ENCODE peak calls at places on chromosomes 4 and X, in four cellular contexts. Q, B, Z and J are unnamed samples.

GRCh38 chr4:8533274-8533865 is 46.8 kb upstream of the GPR78 start:
- DNase-seq in Q (no peak), B (no peak), Z (no peak), J (no peak)

GRCh38 chr4:24213936-24214335 is 324.1 kb upstream of the PPARGC1A start:
- DNase-seq in Q (no peak), B (no peak), Z (no peak), J (no peak)

GRCh38 chrX:111869639-111870034 is 6.3 kb upstream of the TRPC5OS start:
- DNase-seq in Q (peak), B (peak), Z (peak), J (no peak)

GRCh38 chr4:55125087-55125721 is at the start of gene KDR:
- DNase-seq in Q (no peak), B (peak), Z (no peak), J (no peak)

GRCh38 chr4:75376543-75376942 is 137.7 kb downstream of the RCHY1 start:
- DNase-seq in Q (no peak), B (no peak), Z (no peak), J (no peak)

GRCh38 chr4:74117024-74117534 is 18.1 kb upstream of the CXCL2 start:
- DNase-seq in Q (peak), B (no peak), Z (no peak), J (peak)

GRCh38 chr4:177320721-177321120 is 11.0 kb downstream of the NEIL3 start:
- DNase-seq in Q (no peak), B (no peak), Z (no peak), J (no peak)

GRCh38 chr4:26267087-26267486 is 53.7 kb upstream of the RBPJ start:
- DNase-seq in Q (no peak), B (no peak), Z (no peak), J (no peak)

GRCh38 chr4:14742054-14742453 is 260.2 kb upstream of the CPEB2 start:
- DNase-seq in Q (no peak), B (no peak), Z (no peak), J (no peak)

GRCh38 chrX:41596586-41596985 is 92.2 kb upstream of the GPR34 start:
- DNase-seq in Q (no peak), B (no peak), Z (no peak), J (no peak)

GRCh38 chr4:113522433-113522832 is 239.1 kb downstream of the CAMK2D start:
- DNase-seq in Q (no peak), B (no peak), Z (no peak), J (no peak)

GRCh38 chr4:173486714-173487392 is 43.2 kb downstream of the HAND2 start:
- DNase-seq in Q (no peak), B (no peak), Z (no peak), J (no peak)

GRCh38 chrX:12899506-12899905 is 6.9 kb upstream of the TLR8 start:
- DNase-seq in Q (no peak), B (no peak), Z (no peak), J (no peak)

GRCh38 chrX:153667281-153667831 is 6.3 kb downstream of the PNCK start:
- DNase-seq in Q (no peak), B (no peak), Z (no peak), J (no peak)

GRCh38 chrX:104136241-104137019 is 20.4 kb downstream of the SLC25A53 start:
- DNase-seq in Q (peak), B (peak), Z (no peak), J (peak)

GRCh38 chrX:69507500-69507789 is 3.3 kb downstream of the NALF2 start:
- DNase-seq in Q (no peak), B (no peak), Z (no peak), J (no peak)

GRCh38 chr4:150385606-150386005 is 196.3 kb upstream of the MAB21L2 start:
- DNase-seq in Q (no peak), B (no peak), Z (no peak), J (no peak)

GRCh38 chr4:129446074-129446473 is 350.1 kb downstream of the C4orf33 start:
- DNase-seq in Q (no peak), B (no peak), Z (peak), J (no peak)

GRCh38 chr4:168524006-168524405 is 27.2 kb downstream of the PALLD start:
- DNase-seq in Q (no peak), B (no peak), Z (no peak), J (no peak)

GRCh38 chrX:107738272-107738671 is 37.3 kb downstream of the TSC22D3 start:
- DNase-seq in Q (no peak), B (no peak), Z (no peak), J (no peak)

GRCh38 chrX:25275159-25275558 is 259.4 kb upstream of the ARX start:
- DNase-seq in Q (no peak), B (no peak), Z (no peak), J (no peak)

GRCh38 chrX:21745756-21746155 is 12.2 kb downstream of the SMPX start:
- DNase-seq in Q (peak), B (peak), Z (no peak), J (no peak)

DNA sequence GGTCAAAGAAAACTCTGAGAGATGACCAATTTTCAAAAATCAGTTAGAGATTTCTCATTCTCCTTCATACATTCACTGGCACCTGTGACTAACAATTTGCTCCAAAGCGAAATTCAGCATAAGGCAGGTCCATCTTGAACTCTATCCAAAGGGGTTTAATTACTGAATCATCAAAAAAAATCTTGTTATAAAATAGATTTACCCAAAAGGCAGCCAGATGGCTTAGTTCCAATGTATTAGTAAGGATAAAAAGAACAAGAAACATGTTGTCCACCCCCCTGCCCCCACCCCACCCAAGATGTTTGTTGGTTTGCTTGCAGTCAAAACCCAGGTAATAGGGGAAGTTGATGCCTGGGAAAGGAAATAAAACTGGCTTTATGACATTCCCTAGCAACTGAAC is 200.3 kb downstream of the ANTXR2 start:
- DNase-seq in Q (no peak), B (no peak), Z (no peak), J (no peak)
- TF ChIP-seq KDM1A in Q (no peak), B (no peak), Z (no peak), J (no peak)

DNA sequence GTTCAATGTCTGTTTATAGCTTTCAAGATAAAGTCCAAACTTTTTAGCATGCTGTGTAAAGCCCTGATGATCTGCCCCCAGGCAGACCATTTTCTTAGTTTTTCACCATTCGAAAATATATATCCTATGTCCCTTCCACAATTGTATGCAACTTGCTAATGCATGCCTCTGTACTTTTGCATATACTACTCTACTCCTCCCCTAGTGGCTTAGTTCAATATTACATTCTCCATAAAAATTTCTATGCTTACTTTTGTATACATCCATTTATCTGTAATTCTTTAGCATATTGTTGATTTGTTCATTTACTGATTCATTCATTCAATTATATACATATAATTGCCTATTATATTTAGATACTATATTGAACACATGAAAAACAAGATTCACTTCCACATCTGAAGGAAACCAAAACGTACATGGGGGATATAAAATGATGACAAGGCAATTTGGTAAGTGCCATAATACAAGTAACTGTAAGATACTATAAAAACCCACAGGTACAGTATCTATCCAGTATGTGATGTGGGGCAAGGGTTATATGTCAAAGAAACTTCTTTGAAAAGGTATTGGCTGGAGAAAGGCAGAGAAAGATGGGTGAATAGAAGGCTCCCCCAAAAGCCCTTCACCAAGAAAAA is 902.5 kb downstream of the FAM133A start:
- DNase-seq in Q (no peak), B (no peak), Z (no peak), J (no peak)
- TF ChIP-seq JUN in Q (no peak), B (no peak), Z (no peak), J (no peak)

GRCh38 chrX:145821898-145822567 is 4.4 kb downstream of the SLITRK2 start:
- DNase-seq in Q (no peak), B (no peak), Z (no peak), J (no peak)
- TF ChIP-seq KDM1A in Q (no peak), B (no peak), Z (no peak), J (no peak)

GRCh38 chrX:48960291-48960690 is 2.9 kb upstream of the OTUD5 start:
- DNase-seq in Q (no peak), B (no peak), Z (no peak), J (no peak)

GRCh38 chrX:48956728-48957414 is 536 bp downstream of the OTUD5 start:
- DNase-seq in Q (no peak), B (no peak), Z (no peak), J (no peak)

GRCh38 chrX:48957477-48957826 is at the start of gene OTUD5:
- DNase-seq in Q (peak), B (no peak), Z (no peak), J (peak)

GRCh38 chrX:48957827-48958634 is 624 bp upstream of the OTUD5 start:
- DNase-seq in Q (peak), B (peak), Z (peak), J (peak)

DNA sequence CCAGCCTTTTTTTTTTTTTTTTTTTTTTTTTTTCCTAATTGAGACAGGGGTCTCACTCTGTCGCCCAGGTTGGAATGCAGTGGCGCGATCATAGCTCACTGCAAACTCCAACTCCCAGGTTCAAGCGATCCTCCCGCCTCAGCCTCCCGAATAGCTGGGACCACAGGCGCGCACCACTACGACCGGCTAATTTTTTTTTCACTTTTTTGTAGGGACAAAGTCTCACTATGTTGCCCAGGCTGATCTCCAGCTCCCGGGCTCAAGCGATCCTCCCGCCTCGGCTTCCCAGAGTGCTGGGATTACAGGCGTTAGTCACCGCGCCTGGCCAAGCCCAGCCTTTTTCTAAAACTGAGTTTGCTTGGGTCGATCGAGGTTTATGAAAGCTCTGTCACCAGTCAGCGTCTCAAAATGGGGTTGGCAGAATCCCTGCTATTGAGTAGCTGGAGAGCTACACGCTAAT is 1.3 kb upstream of the OTUD5 start:
- DNase-seq in Q (peak), B (no peak), Z (no peak), J (peak)
- TF ChIP-seq JUN in Q (no peak), B (no peak), Z (no peak), J (no peak)

GRCh38 chrX:22944945-22945344 is 54.8 kb upstream of the DDX53 start:
- DNase-seq in Q (no peak), B (no peak), Z (no peak), J (no peak)

GRCh38 chrX:22952011-22952410 is 47.7 kb upstream of the DDX53 start:
- DNase-seq in Q (no peak), B (no peak), Z (no peak), J (no peak)

DNA sequence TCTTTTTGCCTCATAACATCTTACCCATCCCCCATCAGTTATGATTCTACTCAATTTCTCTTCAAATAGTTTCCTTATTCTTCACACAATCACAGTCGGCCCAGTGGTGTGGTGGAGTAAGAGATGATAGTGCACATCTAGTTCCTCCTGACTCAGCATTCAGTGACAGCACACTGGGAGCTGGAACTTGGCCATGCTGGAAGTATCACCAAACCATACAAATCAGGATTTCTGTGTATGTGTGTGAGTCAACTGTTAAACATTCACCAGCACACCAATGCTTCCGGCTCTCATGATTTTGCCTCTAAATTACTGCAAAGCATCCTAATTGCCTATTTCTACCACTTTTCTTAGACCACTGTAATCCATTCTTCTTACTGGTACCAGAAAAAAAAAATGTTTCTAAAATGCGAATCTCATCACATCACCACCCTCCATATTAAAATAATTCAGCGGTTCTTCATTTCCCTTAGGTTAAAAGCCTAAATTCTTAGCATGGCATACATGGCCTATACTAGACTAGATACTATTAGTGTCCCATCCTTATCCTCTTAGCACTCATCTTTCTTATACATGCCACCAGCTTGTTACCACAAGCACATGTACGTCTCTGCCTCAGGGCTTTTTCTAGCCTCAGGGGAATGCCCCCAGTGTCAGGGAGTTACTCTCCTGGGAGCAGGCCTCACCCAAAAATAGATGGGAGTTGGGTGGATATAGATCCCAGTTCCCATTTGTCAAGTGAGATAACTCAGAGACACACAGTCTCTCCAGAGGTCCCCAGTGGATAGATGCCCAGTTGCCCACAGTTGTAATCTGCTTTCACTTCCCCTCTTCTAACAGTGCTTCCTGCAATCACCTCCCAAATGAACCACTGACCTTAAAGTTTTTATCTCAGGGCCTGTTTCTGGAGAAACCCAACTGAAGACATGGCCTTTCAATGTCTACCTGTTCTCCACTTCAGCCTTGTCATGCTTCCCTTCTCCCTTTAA is 49.2 kb upstream of the DDX53 start:
- DNase-seq in Q (no peak), B (no peak), Z (no peak), J (no peak)
- TF ChIP-seq KDM1A in Q (no peak), B (no peak), Z (no peak), J (no peak)

GRCh38 chr4:5710962-5711478 is at the start of gene EVC:
- DNase-seq in Q (peak), B (peak), Z (no peak), J (peak)

GRCh38 chr4:5711479-5712184 is 631 bp downstream of the EVC start:
- DNase-seq in Q (peak), B (no peak), Z (no peak), J (peak)

GRCh38 chr4:5708829-5709680 is 696 bp upstream of the EVC2 start:
- DNase-seq in Q (no peak), B (no peak), Z (no peak), J (no peak)

GRCh38 chr4:5708171-5708828 is at the start of gene EVC2:
- DNase-seq in Q (peak), B (no peak), Z (no peak), J (no peak)

DNA sequence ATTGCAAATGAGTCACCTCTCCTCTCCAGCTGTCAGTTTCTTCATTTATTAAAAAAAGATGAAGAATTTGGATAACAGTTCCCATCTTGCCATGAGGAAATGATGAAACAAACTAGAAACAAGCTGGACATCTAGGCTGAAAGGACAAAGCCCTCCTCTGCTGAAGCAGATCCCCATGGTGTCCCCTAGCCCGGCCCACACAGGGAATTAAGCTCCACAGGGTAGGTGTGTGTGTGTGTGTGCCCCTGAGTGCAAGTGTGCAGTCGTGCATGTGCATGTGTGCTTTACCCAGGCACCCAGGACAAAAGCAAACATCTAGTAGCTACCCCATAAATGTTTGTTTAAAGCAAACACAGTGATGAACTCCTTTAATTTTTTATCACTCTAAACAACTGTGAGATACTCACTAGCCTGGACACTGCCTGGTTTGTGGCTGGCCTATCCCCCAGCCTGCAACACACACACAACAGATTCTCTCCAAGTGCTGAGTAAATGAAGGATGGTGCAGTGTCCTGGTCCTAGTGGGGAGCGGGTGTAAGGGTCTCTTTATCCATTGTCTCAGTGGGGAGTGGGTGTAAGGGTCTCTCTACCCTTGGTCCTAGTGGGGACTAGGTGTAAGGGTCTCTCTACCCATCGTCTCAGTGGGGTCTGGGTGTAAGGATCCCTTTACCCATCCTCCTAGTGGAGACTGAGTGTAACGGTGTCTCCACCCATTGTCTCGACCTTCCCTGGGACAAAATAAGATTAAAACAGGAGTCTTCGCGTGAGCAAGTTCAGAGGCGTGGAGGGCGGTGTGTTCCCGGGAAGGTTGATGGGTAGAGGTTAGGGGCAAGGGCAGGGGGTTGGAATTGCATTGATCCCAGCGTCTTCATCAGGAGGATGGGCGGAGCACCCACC is 688 bp upstream of the EVC start:
- DNase-seq in Q (peak), B (no peak), Z (no peak), J (peak)
- TF ChIP-seq JUN in Q (no peak), B (no peak), Z (no peak), J (no peak)